ENCODE peak calls at places on chromosomes 7 and 10, in ten cellular contexts. R is Peyer's patch, C is astrocyte of the spinal cord, G is Karpas-422, V is tibial nerve, L is neuronal stem cell, X is GM12865, E is uterus, J is GM12878, K is upper lobe of left lung. I is an unnamed sample.

GRCh38 chr7:86454753-86455152 is 189.0 kb upstream of the GRM3 start:
- DNase-seq in R (no peak), E (no peak), K (no peak), C (no peak), L (no peak), G (no peak), J (no peak), X (no peak), V (no peak), I (no peak)

GRCh38 chr10:3068968-3069737 is 1.8 kb downstream of the PFKP start:
- DNase-seq in L (no peak), G (no peak), K (no peak), R (peak; percentile 63), V (no peak), X (peak; percentile 41), C (no peak), J (no peak), E (no peak), I (no peak)

GRCh38 chr10:127853868-127854768 is 38.6 kb downstream of the CLRN3 start:
- DNase-seq in E (peak; percentile 42), V (peak; percentile 48), R (peak; percentile 71), X (peak; percentile 71), G (peak; percentile 81), K (peak; percentile 57), L (peak; percentile 73), C (peak; percentile 52), J (no peak), I (peak; percentile 69)

GRCh38 chr7:117086788-117087187 is 133.5 kb downstream of the ST7 start:
- DNase-seq in V (no peak), G (no peak), C (peak; percentile 20), L (no peak), J (no peak), K (no peak), E (no peak), X (peak; percentile 44), R (no peak), I (no peak)

GRCh38 chr7:22066484-22066883 is 120.8 kb upstream of the CDCA7L start:
- DNase-seq in R (no peak), C (no peak), G (no peak), L (no peak), V (no peak), J (no peak), X (no peak), K (no peak), E (no peak), I (no peak)

GRCh38 chr7:5661941-5662340 is 119.5 kb downstream of the RNF216 start:
- DNase-seq in L (no peak), V (no peak), R (no peak), K (no peak), J (no peak), G (no peak), E (no peak), C (no peak), X (peak; percentile 55), I (peak; percentile 24)

GRCh38 chr10:30788307-30788706 is 158.8 kb upstream of the LYZL2 start:
- DNase-seq in V (no peak), E (no peak), R (no peak), L (no peak), J (no peak), C (peak; percentile 29), K (no peak), X (no peak), G (no peak), I (no peak)

GRCh38 chr7:43076189-43076605 is 36.2 kb upstream of the HECW1 start:
- DNase-seq in L (no peak), G (no peak), E (no peak), X (peak; percentile 89), K (no peak), C (no peak), V (no peak), J (peak; percentile 88), R (no peak), I (no peak)

GRCh38 chr7:78052112-78052511 is 253.5 kb downstream of the PHTF2 start:
- DNase-seq in V (no peak), E (no peak), C (no peak), G (no peak), K (no peak), X (no peak), L (no peak), R (no peak), J (no peak), I (no peak)

GRCh38 chr7:5525271-5526189 is 101.9 kb upstream of the TNRC18 start:
- DNase-seq in E (peak; percentile 47), K (no peak), G (peak; percentile 87), R (no peak), J (peak; percentile 63), C (peak; percentile 62), V (no peak), L (no peak), X (peak; percentile 90), I (no peak)

GRCh38 chr10:27911645-27912044 is 87.2 kb downstream of the ODAD2 start:
- DNase-seq in L (no peak), G (no peak), E (no peak), V (no peak), C (peak; percentile 46), K (no peak), X (no peak), R (no peak), J (no peak), I (no peak)

GRCh38 chr7:63073286-63073685 is 925.4 kb upstream of the ZNF722 start:
- DNase-seq in G (no peak), V (no peak), E (no peak), L (no peak), X (no peak), K (no peak), J (no peak), C (no peak), R (no peak), I (no peak)

GRCh38 chr7:156777364-156778069 is 115.5 kb downstream of the LMBR1 start:
- DNase-seq in E (no peak), C (peak; percentile 14), K (no peak), X (no peak), J (no peak), R (no peak), G (no peak), V (no peak), L (no peak), I (no peak)
- H3K4me3 ChIP-seq in E (no peak overlapping the region), C (no peak overlapping the region), K (no peak overlapping the region), X (no peak overlapping the region), J (no peak overlapping the region), R (no peak overlapping the region), G (no peak overlapping the region), V (no peak overlapping the region), L (no peak overlapping the region), I (no peak overlapping the region)

GRCh38 chr7:123607423-123607975 is 5.9 kb downstream of the ASB15 start:
- DNase-seq in C (no peak), E (no peak), R (no peak), G (no peak), L (no peak), V (no peak), K (no peak), X (no peak), J (no peak), I (no peak)

GRCh38 chr7:123601530-123601929 is at the start of gene ASB15:
- DNase-seq in R (no peak), J (no peak), V (no peak), K (no peak), G (no peak), L (no peak), X (no peak), E (no peak), C (no peak), I (peak; percentile 58)

GRCh38 chr7:123600876-123601275 is 745 bp upstream of the ASB15 start:
- DNase-seq in X (no peak), J (no peak), K (no peak), G (no peak), V (no peak), R (no peak), E (no peak), L (no peak), C (no peak), I (no peak)

GRCh38 chr7:123602648-123603047 is 1.0 kb downstream of the ASB15 start:
- DNase-seq in L (no peak), J (no peak), G (no peak), E (no peak), X (no peak), V (no peak), R (no peak), K (no peak), C (no peak), I (no peak)

GRCh38 chr7:123604739-123605138 is 3.1 kb downstream of the ASB15 start:
- DNase-seq in L (no peak), V (no peak), G (no peak), K (no peak), R (no peak), C (no peak), X (no peak), J (no peak), E (no peak), I (no peak)
- H3K4me3 ChIP-seq in L (no peak overlapping the region), V (no peak overlapping the region), G (no peak overlapping the region), K (no peak overlapping the region), R (no peak overlapping the region), C (no peak overlapping the region), X (no peak overlapping the region), J (no peak overlapping the region), E (no peak overlapping the region), I (no peak overlapping the region)

GRCh38 chr10:4527281-4527960 is 298.6 kb upstream of the AKR1E2 start:
- DNase-seq in X (no peak), L (no peak), C (peak; percentile 58), K (no peak), R (no peak), J (no peak), V (no peak), E (no peak), G (no peak), I (no peak)
- H3K4me3 ChIP-seq in X (no peak overlapping the region), L (no peak overlapping the region), C (no peak overlapping the region), K (no peak overlapping the region), R (no peak overlapping the region), J (no peak overlapping the region), V (no peak overlapping the region), E (no peak overlapping the region), G (no peak overlapping the region), I (no peak overlapping the region)

DNA sequence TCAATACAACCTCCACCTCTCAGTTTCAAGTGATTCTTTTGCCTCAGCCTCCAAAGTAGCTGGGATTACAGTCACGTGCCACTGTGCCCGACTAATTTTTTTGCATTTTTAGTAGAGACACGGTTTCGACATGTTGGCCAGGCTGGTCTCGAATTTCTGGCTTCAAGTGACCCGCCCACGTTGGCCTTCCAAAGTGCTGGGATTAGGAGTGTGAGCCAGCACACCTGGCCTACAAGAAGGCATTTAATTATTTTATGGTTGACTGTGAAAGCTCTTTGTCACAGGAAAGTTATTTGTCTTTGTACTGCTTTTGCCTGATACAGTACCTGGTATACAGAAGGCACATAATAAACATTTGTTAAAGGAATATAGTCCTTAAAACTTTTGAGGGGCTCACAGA is 12.9 kb downstream of the MYOZ1 start:
- DNase-seq in X (no peak), C (no peak), G (no peak), R (no peak), J (no peak), K (no peak), V (no peak), E (no peak), L (no peak), I (no peak)
- H3K4me3 ChIP-seq in X (no peak overlapping the region), C (no peak overlapping the region), G (no peak overlapping the region), R (no peak overlapping the region), J (no peak overlapping the region), K (no peak overlapping the region), V (no peak overlapping the region), E (no peak overlapping the region), L (no peak overlapping the region), I (no peak overlapping the region)

GRCh38 chr7:121159553-121159952 is 169.2 kb upstream of the WNT16 start:
- DNase-seq in J (no peak), G (peak; percentile 26), L (no peak), X (no peak), K (no peak), V (no peak), E (no peak), C (no peak), R (no peak), I (no peak)
- H3K4me3 ChIP-seq in J (no peak overlapping the region), G (no peak overlapping the region), L (no peak overlapping the region), X (no peak overlapping the region), K (no peak overlapping the region), V (no peak overlapping the region), E (no peak overlapping the region), C (no peak overlapping the region), R (no peak overlapping the region), I (no peak overlapping the region)